ENCODE peak calls at places on chromosomes 3 and 15, in five cellular contexts. L is heart left ventricle, U is suprapubic skin, A is tibial nerve, I is ovary. K is an unnamed sample.

GRCh38 chr15:92463826-92464225 is 70.1 kb downstream of the ST8SIA2 start:
- DNase-seq in L (no peak), U (no peak), A (no peak), I (no peak), K (no peak)

GRCh38 chr15:59251001-59251845 is 44.6 kb downstream of the LDHAL6B start:
- DNase-seq in L (no peak), U (no peak), A (no peak), I (no peak), K (no peak)

GRCh38 chr3:164883161-164883560 is 195.1 kb downstream of the SI start:
- DNase-seq in L (no peak), U (no peak), A (no peak), I (no peak), K (no peak)

GRCh38 chr3:193396451-193397244 is 18.1 kb upstream of the ATP13A5 start:
- DNase-seq in L (no peak), U (no peak), A (no peak), I (no peak), K (peak; percentile 26)

GRCh38 chr3:49689046-49689886 is at the start of the genes MST1 and RNF123:
- DNase-seq in L (peak; percentile 93), U (peak; percentile 93), A (peak; percentile 62), I (peak; percentile 94), K (peak; percentile 97)

GRCh38 chr15:85757073-85757938 is 37.4 kb downstream of the KLHL25 start:
- DNase-seq in L (no peak), U (peak; percentile 41), A (peak; percentile 1), I (peak; percentile 13), K (no peak)

GRCh38 chr3:193791041-193792032 is 198.3 kb downstream of the OPA1 start:
- DNase-seq in L (no peak), U (no peak), A (no peak), I (no peak), K (no peak)

GRCh38 chr3:136949708-136950107 is 8.1 kb upstream of the IL20RB start:
- DNase-seq in L (no peak), U (no peak), A (no peak), I (no peak), K (no peak)

GRCh38 chr3:56855856-56856538 is 54.2 kb upstream of the ARHGEF3 start:
- DNase-seq in L (peak; percentile 15), U (no peak), A (no peak), I (peak; percentile 27), K (no peak)

GRCh38 chr3:136291302-136291701 is 41.2 kb downstream of the PCCB start:
- DNase-seq in L (no peak), U (no peak), A (no peak), I (no peak), K (no peak)

GRCh38 chr3:51718547-51719412 is 11.9 kb downstream of the GRM2 start:
- DNase-seq in L (peak; percentile 33), U (no peak), A (no peak), I (no peak), K (peak; percentile 50)

GRCh38 chr15:85151861-85152260 is 170.2 kb downstream of the PDE8A start:
- DNase-seq in L (no peak), U (no peak), A (no peak), I (no peak), K (no peak)

GRCh38 chr15:31255176-31255510 is 71.5 kb upstream of the KLF13 start:
- DNase-seq in L (no peak), U (no peak), A (no peak), I (no peak), K (no peak)

GRCh38 chr15:32784571-32784970 is 66.8 kb downstream of the GREM1 start:
- DNase-seq in L (no peak), U (no peak), A (no peak), I (no peak), K (no peak)

GRCh38 chr3:192571197-192571791 is 156.0 kb downstream of the FGF12 start:
- DNase-seq in L (peak; percentile 60), U (no peak), A (peak; percentile 15), I (peak; percentile 57), K (no peak)

GRCh38 chr3:41464401-41464800 is 265.1 kb downstream of the CTNNB1 start:
- DNase-seq in L (no peak), U (no peak), A (no peak), I (no peak), K (no peak)

GRCh38 chr15:90915216-90915807 is 12.2 kb downstream of the MAN2A2 start:
- DNase-seq in L (no peak), U (no peak), A (no peak), I (no peak), K (no peak)

GRCh38 chr15:80619677-80620076 is 75.4 kb upstream of the ABHD17C start:
- DNase-seq in L (no peak), U (no peak), A (no peak), I (no peak), K (peak; percentile 10)
- TF ChIP-seq CTCF in L (peak; percentile 26), U (no peak), A (no peak), I (no peak), K (peak; percentile 42)

GRCh38 chr15:26082069-26082832 is 219.1 kb upstream of the ATP10A start:
- DNase-seq in L (peak; percentile 93), U (peak; percentile 98), A (peak; percentile 91), I (peak; percentile 96), K (peak; percentile 99)
- TF ChIP-seq POLR2A in L (peak; percentile 87), U (no peak), A (peak; percentile 81), I (peak; percentile 69), K (peak; percentile 41)

GRCh38 chr15:99438222-99438592 is 127.6 kb upstream of the MEF2A start:
- DNase-seq in L (peak; percentile 6), U (no peak), A (peak; percentile 11), I (peak; percentile 18), K (no peak)
- H3K4me3 ChIP-seq in L (no peak overlapping the region), U (no peak overlapping the region), A (no peak overlapping the region), I (no peak overlapping the region), K (no peak overlapping the region)

GRCh38 chr3:188947401-188947982 is 224.3 kb upstream of the TPRG1 start:
- DNase-seq in L (peak; percentile 82), U (peak; percentile 89), A (peak; percentile 74), I (peak; percentile 90), K (peak; percentile 93)
- TF ChIP-seq CTCF in L (peak; percentile 19), U (peak; percentile 27), A (no peak), I (peak; percentile 58), K (peak; percentile 52)

DNA sequence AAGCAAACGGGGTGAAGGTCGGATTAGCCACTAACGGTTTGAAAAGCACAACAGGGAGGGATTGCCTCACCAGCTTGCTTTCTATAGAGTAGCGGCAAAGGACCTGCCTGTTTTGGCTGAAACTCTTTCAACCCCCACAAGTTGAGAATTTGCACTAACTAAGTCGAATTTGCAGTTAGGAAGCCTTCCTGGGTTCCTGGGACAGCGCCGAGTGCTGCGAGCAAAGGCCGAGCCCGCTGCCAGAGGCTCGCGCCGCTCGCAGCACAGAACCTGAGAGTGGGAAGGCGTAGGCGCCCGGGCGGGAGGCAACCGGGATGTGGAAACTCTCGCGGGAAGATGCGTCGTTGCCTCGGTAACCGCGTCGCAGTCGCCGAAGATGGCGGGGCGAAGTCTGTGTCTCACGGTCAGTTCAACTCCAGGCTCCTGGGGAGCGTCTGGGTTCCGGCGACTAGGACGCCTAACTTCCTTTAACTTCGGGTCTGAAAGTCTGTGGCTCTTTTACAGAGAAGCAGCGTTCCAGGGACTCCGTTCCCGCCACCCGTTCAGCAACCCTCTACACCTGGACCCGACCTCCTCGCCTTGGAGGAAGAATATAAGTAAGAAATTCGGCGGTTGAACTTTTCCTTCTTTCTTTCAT is at the start of gene TEX9:
- DNase-seq in L (peak; percentile 86), U (peak; percentile 85), A (peak; percentile 68), I (peak; percentile 91), K (no peak)
- TF ChIP-seq POLR2A in L (peak; percentile 18), U (no peak), A (no peak), I (no peak), K (no peak)

GRCh38 chr3:39147374-39147709 is 6.0 kb downstream of the CSRNP1 start:
- DNase-seq in L (no peak), U (no peak), A (no peak), I (no peak), K (no peak)

GRCh38 chr3:39149498-39150169 is 3.8 kb downstream of the CSRNP1 start:
- DNase-seq in L (no peak), U (no peak), A (no peak), I (no peak), K (no peak)

GRCh38 chr3:39147711-39148115 is 5.7 kb downstream of the CSRNP1 start:
- DNase-seq in L (peak; percentile 64), U (no peak), A (no peak), I (no peak), K (no peak)

GRCh38 chr3:39149059-39149455 is 4.3 kb downstream of the CSRNP1 start:
- DNase-seq in L (no peak), U (no peak), A (no peak), I (no peak), K (no peak)

GRCh38 chr3:39148116-39149058 is 5.0 kb downstream of the CSRNP1 start:
- DNase-seq in L (no peak), U (no peak), A (no peak), I (no peak), K (no peak)
- H3K4me3 ChIP-seq in L (peak overlapping the region; percentile 41), U (peak overlapping the region; percentile 96), A (peak overlapping the region; percentile 10), I (no peak overlapping the region), K (peak overlapping the region; percentile 29)

K was measured in esophagus muscularis mucosa.